ENCODE peak calls at places on chromosomes 5 and 9, in five cellular contexts. Z is nucleus accumbens, T is hepatic stellate cell, E is body of pancreas, A is NCI-H1417. H is an unnamed sample.

GRCh38 chr5:137888875-137889759 is at the start of gene PKD2L2:
- DNase-seq in Z (peak; percentile 83), T (no peak), E (peak; percentile 76), A (no peak), H (peak; percentile 91)

GRCh38 chr5:180347651-180348050 is 5.5 kb downstream of the GFPT2 start:
- DNase-seq in Z (no peak), T (no peak), E (no peak), A (no peak), H (no peak)

GRCh38 chr9:129889936-129890717 is 54.9 kb downstream of the USP20 start:
- DNase-seq in Z (no peak), T (no peak), E (no peak), A (no peak), H (no peak)

GRCh38 chr5:137310051-137310730 is 188.9 kb downstream of the SPOCK1 start:
- DNase-seq in Z (no peak), T (peak; percentile 80), E (no peak), A (no peak), H (no peak)

GRCh38 chr5:122180863-122181519 is 51.6 kb downstream of the ZNF474 start:
- DNase-seq in Z (no peak), T (peak; percentile 34), E (no peak), A (no peak), H (no peak)

GRCh38 chr5:149422429-149423286 is 43.6 kb upstream of the IL17B start:
- DNase-seq in Z (no peak), T (peak; percentile 81), E (no peak), A (no peak), H (no peak)

GRCh38 chr9:71911908-71912325 is 478 bp downstream of the C9orf85 start:
- DNase-seq in Z (no peak), T (no peak), E (no peak), A (no peak), H (no peak)

GRCh38 chr5:73189816-73190451 is 16.9 kb downstream of the TMEM174 start:
- DNase-seq in Z (no peak), T (peak; percentile 50), E (no peak), A (no peak), H (no peak)

GRCh38 chr5:1568201-1568979 is 44.6 kb upstream of the LPCAT1 start:
- DNase-seq in Z (no peak), T (peak; percentile 53), E (no peak), A (no peak), H (no peak)

GRCh38 chr5:42604171-42604711 is 152.4 kb upstream of the CCDC152 start:
- DNase-seq in Z (no peak), T (no peak), E (no peak), A (no peak), H (no peak)